ENCODE peak calls at places on chromosomes 1 and 21, in ten cellular contexts. X, L, O, D, M, W, G, E, I and H are unnamed samples.

GRCh38 chr21:40845621-40846020 is 1.3 kb downstream of the DSCAM start:
- DNase-seq in M (no peak), D (no peak), E (no peak), O (no peak), I (no peak), L (no peak), X (no peak), W (no peak), G (no peak), H (no peak)

GRCh38 chr1:153420306-153420705 is 4.0 kb downstream of the S100A7A start:
- DNase-seq in I (no peak), X (no peak), M (no peak), W (no peak), E (no peak), L (no peak), D (no peak), O (no peak), G (no peak), H (peak; percentile 4)

GRCh38 chr1:157044326-157044725 is 1.2 kb downstream of the ARHGEF11 start:
- DNase-seq in X (no peak), I (no peak), O (no peak), E (no peak), D (no peak), L (no peak), W (no peak), G (no peak), M (no peak), H (no peak)

GRCh38 chr1:43887748-43888147 is 45.9 kb upstream of the ARTN start:
- DNase-seq in D (no peak), O (no peak), L (no peak), W (no peak), X (no peak), M (no peak), G (no peak), I (no peak), E (no peak), H (no peak)

GRCh38 chr1:67840449-67840848 is 7.2 kb upstream of the GNG12 start:
- DNase-seq in O (no peak), X (no peak), E (no peak), D (no peak), I (no peak), M (peak; percentile 94), W (no peak), G (no peak), L (no peak), H (no peak)

GRCh38 chr1:13507075-13507474 is 6.7 kb downstream of the LRRC38 start:
- DNase-seq in D (no peak), O (no peak), M (no peak), W (peak; percentile 58), E (no peak), X (no peak), I (no peak), L (no peak), G (no peak), H (no peak)

GRCh38 chr1:9305216-9305615 is 12.5 kb downstream of the SPSB1 start:
- DNase-seq in X (no peak), W (no peak), D (no peak), G (no peak), E (no peak), I (no peak), O (peak; percentile 52), L (no peak), M (no peak), H (no peak)

GRCh38 chr1:230715510-230715909 is 1.6 kb upstream of the AGT start:
- DNase-seq in O (no peak), L (no peak), G (no peak), X (no peak), D (no peak), E (no peak), W (no peak), M (no peak), I (no peak), H (no peak)

GRCh38 chr1:201713093-201713810 is 115.7 kb upstream of the IPO9 start:
- DNase-seq in O (peak; percentile 96), G (peak; percentile 77), D (peak; percentile 97), X (peak; percentile 97), L (peak; percentile 95), I (peak; percentile 93), E (no peak), W (peak; percentile 93), M (peak; percentile 100), H (peak; percentile 99)

GRCh38 chr1:115062542-115063004 is 26.7 kb downstream of the TSPAN2 start:
- DNase-seq in E (peak; percentile 99), G (peak; percentile 68), W (peak; percentile 37), M (peak; percentile 13), X (no peak), L (peak; percentile 51), I (peak; percentile 42), O (peak; percentile 78), D (no peak), H (no peak)

GRCh38 chr1:189693140-189693539 is 784.5 kb downstream of the BRINP3 start:
- DNase-seq in D (no peak), G (no peak), M (peak; percentile 7), I (no peak), E (no peak), W (no peak), O (no peak), X (no peak), L (no peak), H (no peak)

GRCh38 chr1:108643492-108644333 is 17.2 kb downstream of the HENMT1 start:
- DNase-seq in G (no peak), E (peak; percentile 65), M (peak; percentile 89), D (no peak), I (no peak), O (peak; percentile 50), L (no peak), W (no peak), X (peak; percentile 82), H (no peak)

GRCh38 chr1:51336004-51336403 is 5.6 kb upstream of the TTC39A start:
- DNase-seq in W (no peak), X (no peak), E (no peak), I (no peak), L (no peak), G (no peak), O (no peak), D (no peak), M (no peak), H (no peak)

GRCh38 chr1:171141336-171142051 is 43.6 kb upstream of the FMO2 start:
- DNase-seq in I (peak; percentile 45), D (peak; percentile 57), M (peak; percentile 100), O (peak; percentile 80), E (no peak), X (peak; percentile 71), W (peak; percentile 37), G (no peak), L (peak; percentile 48), H (peak; percentile 66)

GRCh38 chr1:15218287-15219279 is 28.4 kb upstream of the FHAD1 start:
- DNase-seq in L (no peak), G (no peak), D (no peak), I (no peak), W (no peak), X (no peak), M (peak; percentile 70), E (no peak), O (no peak), H (no peak)

GRCh38 chr1:59367269-59368006 is 70.5 kb downstream of the FGGY start:
- DNase-seq in I (peak; percentile 70), E (no peak), L (peak; percentile 56), D (peak; percentile 68), W (peak; percentile 65), M (peak; percentile 98), X (peak; percentile 75), O (peak; percentile 92), G (no peak), H (peak; percentile 79)

GRCh38 chr1:226181996-226182714 is 4.4 kb downstream of the ACBD3 start:
- DNase-seq in M (peak; percentile 84), E (no peak), I (peak; percentile 53), O (peak; percentile 84), W (peak; percentile 64), L (peak; percentile 54), G (peak; percentile 48), D (peak; percentile 68), X (peak; percentile 52), H (peak; percentile 66)

GRCh38 chr1:30889506-30889905 is 19.1 kb downstream of the SDC3 start:
- DNase-seq in D (no peak), G (no peak), L (no peak), W (no peak), X (no peak), E (no peak), M (peak; percentile 35), O (no peak), I (no peak), H (no peak)

GRCh38 chr1:26474824-26475223 is 2.6 kb downstream of the HMGN2 start:
- DNase-seq in O (no peak), M (no peak), X (no peak), G (no peak), W (no peak), E (no peak), I (no peak), D (no peak), L (no peak), H (no peak)
- H3K4me3 ChIP-seq in O (no peak overlapping the region), M (no peak overlapping the region), X (no peak overlapping the region), G (no peak overlapping the region), W (no peak overlapping the region), E (no peak overlapping the region), I (no peak overlapping the region), D (no peak overlapping the region), L (no peak overlapping the region), H (no peak overlapping the region)

DNA sequence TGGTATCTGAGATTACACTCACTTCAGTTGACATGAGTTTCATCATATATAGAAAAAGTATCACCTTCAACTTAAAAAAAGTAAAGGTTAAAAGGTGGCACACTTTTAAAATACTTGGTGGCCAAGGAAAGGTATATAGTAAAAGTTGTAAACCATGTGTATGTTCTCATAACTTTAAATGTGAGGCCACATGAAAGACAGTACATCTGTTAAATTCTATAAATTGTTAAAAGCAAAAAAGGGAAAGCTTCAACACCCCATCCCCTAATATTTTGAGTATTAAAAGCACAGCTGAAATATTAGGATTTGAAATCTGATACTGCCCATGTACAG is 5.6 kb downstream of the IRF2BP2 start:
- DNase-seq in I (no peak), D (no peak), O (no peak), W (no peak), X (no peak), G (no peak), L (no peak), E (no peak), M (no peak), H (no peak)
- H3K4me1 ChIP-seq in I (peaks cover 84% of the 10 kb centered on the region), D (peaks cover 9% of the 10 kb centered on the region), O (no peaks in the 10 kb centered on the region), W (peaks cover 37% of the 10 kb centered on the region), X (peaks cover 45% of the 10 kb centered on the region), G (peaks cover 40% of the 10 kb centered on the region), L (peaks cover 30% of the 10 kb centered on the region), E (peaks cover 73% of the 10 kb centered on the region), M (peaks cover 35% of the 10 kb centered on the region), H (peaks cover 48% of the 10 kb centered on the region)

DNA sequence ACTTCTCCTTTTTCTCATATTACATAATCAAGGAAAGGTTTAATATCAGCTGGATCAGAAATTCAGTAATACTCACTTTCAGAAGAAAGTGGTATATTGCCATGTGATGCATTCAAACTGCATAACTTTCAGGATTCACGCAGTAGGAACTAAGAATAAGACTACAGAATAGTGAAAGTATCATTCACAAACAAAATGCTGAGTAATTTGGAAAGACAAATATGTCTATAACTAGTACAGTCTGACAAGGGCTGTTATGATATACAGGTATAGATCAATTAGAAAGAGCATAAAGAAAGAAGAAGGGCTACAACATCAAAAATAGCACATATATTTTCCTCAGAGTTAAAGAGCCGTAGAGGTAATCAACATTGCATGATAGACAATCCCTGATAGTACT is 871.5 kb upstream of the TMPRSS15 start:
- DNase-seq in W (no peak), E (no peak), X (no peak), G (no peak), M (no peak), O (no peak), I (no peak), D (no peak), L (no peak), H (no peak)
- H3K9me3 ChIP-seq in W (no peaks in the 10 kb centered on the region), E (no peaks in the 10 kb centered on the region), X (no peaks in the 10 kb centered on the region), G (no peaks in the 10 kb centered on the region), M (no peaks in the 10 kb centered on the region), O (no peaks in the 10 kb centered on the region), I (no peaks in the 10 kb centered on the region), D (no peaks in the 10 kb centered on the region), L (no peaks in the 10 kb centered on the region), H (no peaks in the 10 kb centered on the region)

GRCh38 chr1:209862598-209863498 is 35.1 kb downstream of the UTP25 start:
- DNase-seq in O (no peak), E (no peak), W (no peak), D (no peak), G (no peak), M (no peak), X (no peak), L (no peak), I (no peak), H (no peak)
- H3K4me3 ChIP-seq in O (no peak overlapping the region), E (no peak overlapping the region), W (no peak overlapping the region), D (no peak overlapping the region), G (no peak overlapping the region), M (no peak overlapping the region), X (no peak overlapping the region), L (no peak overlapping the region), I (no peak overlapping the region), H (no peak overlapping the region)